ENCODE peak calls at places on chromosomes 1 and 21, in ten cellular contexts. One of them, this sample, is unnamed.
A peak's percentile ranks its signal among the peaks of the same experiment; 100 is the strongest.

GRCh38 chr1:234093741-234094140 is 189.3 kb downstream of the SLC35F3 start:
- DNase-seq in Calu3: no peak
- DNase-seq in psoas muscle: peak; percentile 38
- DNase-seq in PC-9: no peak
- DNase-seq in mammary epithelial cell: no peak
- DNase-seq in cardiac muscle cell: peak; percentile 9
- DNase-seq in body of pancreas: peak; percentile 5
- DNase-seq in Panc1: no peak
- DNase-seq in progenitor cell of endocrine pancreas: no peak
- DNase-seq in heart right ventricle: peak; percentile 26
- DNase-seq in this sample: no peak

GRCh38 chr1:94345148-94345721 is 73.0 kb upstream of the ABCD3 start:
- DNase-seq in Calu3: no peak
- DNase-seq in psoas muscle: no peak
- DNase-seq in PC-9: no peak
- DNase-seq in mammary epithelial cell: no peak
- DNase-seq in cardiac muscle cell: peak; percentile 32
- DNase-seq in body of pancreas: no peak
- DNase-seq in Panc1: no peak
- DNase-seq in progenitor cell of endocrine pancreas: no peak
- DNase-seq in heart right ventricle: no peak
- DNase-seq in this sample: no peak

GRCh38 chr1:238898856-238899255 is 487.5 kb upstream of the CHRM3 start:
- DNase-seq in Calu3: peak; percentile 76
- DNase-seq in psoas muscle: no peak
- DNase-seq in PC-9: no peak
- DNase-seq in mammary epithelial cell: peak; percentile 61
- DNase-seq in cardiac muscle cell: no peak
- DNase-seq in body of pancreas: no peak
- DNase-seq in Panc1: no peak
- DNase-seq in progenitor cell of endocrine pancreas: no peak
- DNase-seq in heart right ventricle: no peak
- DNase-seq in this sample: no peak

GRCh38 chr1:10671551-10672375 is 124.7 kb downstream of the CASZ1 start:
- DNase-seq in Calu3: no peak
- DNase-seq in psoas muscle: no peak
- DNase-seq in PC-9: no peak
- DNase-seq in mammary epithelial cell: no peak
- DNase-seq in cardiac muscle cell: no peak
- DNase-seq in body of pancreas: no peak
- DNase-seq in Panc1: no peak
- DNase-seq in progenitor cell of endocrine pancreas: no peak
- DNase-seq in heart right ventricle: no peak
- DNase-seq in this sample: no peak

GRCh38 chr1:89822999-89823628 is 2.3 kb downstream of the LRRC8D start:
- DNase-seq in Calu3: no peak
- DNase-seq in psoas muscle: no peak
- DNase-seq in PC-9: no peak
- DNase-seq in mammary epithelial cell: no peak
- DNase-seq in cardiac muscle cell: peak; percentile 86
- DNase-seq in body of pancreas: peak; percentile 33
- DNase-seq in Panc1: no peak
- DNase-seq in progenitor cell of endocrine pancreas: no peak
- DNase-seq in heart right ventricle: no peak
- DNase-seq in this sample: no peak

GRCh38 chr21:42456457-42456856 is 39.6 kb downstream of the RSPH1 start:
- DNase-seq in Calu3: no peak
- DNase-seq in psoas muscle: no peak
- DNase-seq in PC-9: no peak
- DNase-seq in mammary epithelial cell: peak; percentile 10
- DNase-seq in cardiac muscle cell: no peak
- DNase-seq in body of pancreas: no peak
- DNase-seq in Panc1: no peak
- DNase-seq in progenitor cell of endocrine pancreas: no peak
- DNase-seq in heart right ventricle: no peak
- DNase-seq in this sample: no peak

GRCh38 chr21:35525443-35525842 is 476.3 kb upstream of the RUNX1 start:
- DNase-seq in Calu3: no peak
- DNase-seq in psoas muscle: no peak
- DNase-seq in PC-9: no peak
- DNase-seq in mammary epithelial cell: peak; percentile 78
- DNase-seq in cardiac muscle cell: no peak
- DNase-seq in body of pancreas: no peak
- DNase-seq in Panc1: no peak
- DNase-seq in progenitor cell of endocrine pancreas: no peak
- DNase-seq in heart right ventricle: no peak
- DNase-seq in this sample: no peak

GRCh38 chr1:53821380-53821779 is 16.7 kb downstream of the NDC1 start:
- DNase-seq in Calu3: no peak
- DNase-seq in psoas muscle: no peak
- DNase-seq in PC-9: no peak
- DNase-seq in mammary epithelial cell: no peak
- DNase-seq in cardiac muscle cell: no peak
- DNase-seq in body of pancreas: no peak
- DNase-seq in Panc1: no peak
- DNase-seq in progenitor cell of endocrine pancreas: no peak
- DNase-seq in heart right ventricle: no peak
- DNase-seq in this sample: no peak

GRCh38 chr1:14181191-14181793 is 417.2 kb upstream of the KAZN start:
- DNase-seq in Calu3: no peak
- DNase-seq in psoas muscle: no peak
- DNase-seq in PC-9: no peak
- DNase-seq in mammary epithelial cell: peak; percentile 60
- DNase-seq in cardiac muscle cell: no peak
- DNase-seq in body of pancreas: no peak
- DNase-seq in Panc1: no peak
- DNase-seq in progenitor cell of endocrine pancreas: no peak
- DNase-seq in heart right ventricle: no peak
- DNase-seq in this sample: no peak

GRCh38 chr21:39084073-39084472 is 99.2 kb downstream of the PSMG1 start:
- DNase-seq in Calu3: no peak
- DNase-seq in psoas muscle: no peak
- DNase-seq in PC-9: no peak
- DNase-seq in mammary epithelial cell: no peak
- DNase-seq in cardiac muscle cell: no peak
- DNase-seq in body of pancreas: no peak
- DNase-seq in Panc1: no peak
- DNase-seq in progenitor cell of endocrine pancreas: no peak
- DNase-seq in heart right ventricle: no peak
- DNase-seq in this sample: no peak

GRCh38 chr1:11298390-11299224 is 25.6 kb downstream of the UBIAD1 start:
- DNase-seq in Calu3: no peak
- DNase-seq in psoas muscle: no peak
- DNase-seq in PC-9: no peak
- DNase-seq in mammary epithelial cell: no peak
- DNase-seq in cardiac muscle cell: no peak
- DNase-seq in body of pancreas: no peak
- DNase-seq in Panc1: no peak
- DNase-seq in progenitor cell of endocrine pancreas: no peak
- DNase-seq in heart right ventricle: no peak
- DNase-seq in this sample: no peak

GRCh38 chr1:178238722-178239510 is 145.0 kb downstream of the RASAL2 start:
- DNase-seq in Calu3: peak; percentile 41
- DNase-seq in psoas muscle: no peak
- DNase-seq in PC-9: peak; percentile 51
- DNase-seq in mammary epithelial cell: peak; percentile 99
- DNase-seq in cardiac muscle cell: peak; percentile 95
- DNase-seq in body of pancreas: no peak
- DNase-seq in Panc1: peak; percentile 96
- DNase-seq in progenitor cell of endocrine pancreas: no peak
- DNase-seq in heart right ventricle: no peak
- DNase-seq in this sample: no peak

DNA sequence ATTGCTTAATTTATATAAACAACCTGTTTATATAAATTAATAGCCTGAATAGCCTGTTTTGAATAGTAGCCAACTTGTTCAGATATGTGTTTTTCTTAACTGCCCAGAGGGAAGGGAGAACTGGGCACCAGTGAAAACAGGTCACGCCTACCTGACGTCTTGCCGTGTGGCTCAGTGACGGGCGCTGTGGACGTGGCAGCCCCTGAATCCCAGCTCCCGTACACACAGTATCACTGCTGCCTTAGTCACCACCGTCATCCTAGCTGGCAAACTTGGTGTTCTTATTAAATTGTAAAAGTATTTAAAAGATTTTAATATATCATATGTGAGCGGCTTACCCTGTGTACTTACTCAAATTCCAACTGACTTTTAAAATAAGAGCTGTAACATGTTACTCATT is 35.4 kb upstream of the TRAPPC10 start:
- DNase-seq in Calu3: no peak
- DNase-seq in psoas muscle: no peak
- DNase-seq in PC-9: no peak
- DNase-seq in mammary epithelial cell: no peak
- DNase-seq in cardiac muscle cell: no peak
- DNase-seq in body of pancreas: no peak
- DNase-seq in Panc1: no peak
- DNase-seq in progenitor cell of endocrine pancreas: no peak
- DNase-seq in heart right ventricle: no peak
- DNase-seq in this sample: no peak
- TF ChIP-seq CTCF in Calu3: no peak
- TF ChIP-seq CTCF in psoas muscle: no peak
- TF ChIP-seq CTCF in PC-9: no peak
- TF ChIP-seq CTCF in mammary epithelial cell: no peak
- TF ChIP-seq CTCF in cardiac muscle cell: no peak
- TF ChIP-seq CTCF in body of pancreas: no peak
- TF ChIP-seq CTCF in Panc1: no peak
- TF ChIP-seq CTCF in progenitor cell of endocrine pancreas: no peak
- TF ChIP-seq CTCF in heart right ventricle: no peak
- TF ChIP-seq CTCF in this sample: no peak

DNA sequence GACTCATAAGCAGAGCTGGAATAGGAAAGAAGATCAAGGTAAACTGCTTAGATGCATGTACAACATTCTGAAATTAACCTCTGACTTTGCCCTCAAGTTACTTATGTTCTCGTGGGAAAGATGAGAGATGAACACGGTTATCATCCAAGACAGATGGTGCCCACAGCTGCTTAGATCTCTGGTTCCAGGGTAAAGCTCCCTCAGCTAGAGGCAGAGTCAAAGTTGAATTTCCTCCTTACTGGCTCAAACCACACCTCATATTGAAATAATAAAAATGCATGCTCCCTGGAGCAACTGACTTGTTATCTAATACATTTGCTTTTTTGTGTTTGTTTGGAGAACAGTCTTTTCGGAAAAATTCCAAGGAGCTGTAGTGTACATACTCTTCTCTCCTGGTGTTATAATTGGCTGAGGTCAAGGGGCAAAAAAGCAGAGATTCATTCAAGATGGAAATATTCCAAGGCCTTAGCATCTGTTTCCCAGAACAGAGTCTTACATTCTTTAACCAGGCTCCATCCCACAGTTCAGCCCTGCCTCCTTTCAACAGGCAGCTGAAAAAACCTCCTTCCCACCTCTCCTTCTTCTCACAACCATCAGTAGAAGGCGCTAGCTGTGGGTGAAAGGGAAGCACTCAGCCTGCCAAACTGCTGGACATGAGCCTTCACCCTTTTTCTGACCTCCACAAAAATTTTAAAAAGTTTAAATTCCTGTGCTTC is 43.6 kb upstream of the FMO2 start:
- DNase-seq in Calu3: no peak
- DNase-seq in psoas muscle: peak; percentile 37
- DNase-seq in PC-9: no peak
- DNase-seq in mammary epithelial cell: no peak
- DNase-seq in cardiac muscle cell: peak; percentile 100
- DNase-seq in body of pancreas: peak; percentile 40
- DNase-seq in Panc1: no peak
- DNase-seq in progenitor cell of endocrine pancreas: no peak
- DNase-seq in heart right ventricle: peak; percentile 21
- DNase-seq in this sample: no peak
- TF ChIP-seq CTCF in Calu3: no peak
- TF ChIP-seq CTCF in psoas muscle: no peak
- TF ChIP-seq CTCF in PC-9: no peak
- TF ChIP-seq CTCF in mammary epithelial cell: peak; percentile 12
- TF ChIP-seq CTCF in cardiac muscle cell: peak; percentile 59
- TF ChIP-seq CTCF in body of pancreas: no peak
- TF ChIP-seq CTCF in Panc1: no peak
- TF ChIP-seq CTCF in progenitor cell of endocrine pancreas: no peak
- TF ChIP-seq CTCF in heart right ventricle: no peak
- TF ChIP-seq CTCF in this sample: no peak

GRCh38 chr1:38872401-38873026 is 634 bp downstream of the MYCBP start:
- DNase-seq in Calu3: no peak
- DNase-seq in psoas muscle: peak; percentile 23
- DNase-seq in PC-9: no peak
- DNase-seq in mammary epithelial cell: peak; percentile 17
- DNase-seq in cardiac muscle cell: peak; percentile 38
- DNase-seq in body of pancreas: peak; percentile 9
- DNase-seq in Panc1: no peak
- DNase-seq in progenitor cell of endocrine pancreas: no peak
- DNase-seq in heart right ventricle: no peak
- DNase-seq in this sample: no peak

GRCh38 chr1:38875811-38876210 is 2.7 kb upstream of the MYCBP start:
- DNase-seq in Calu3: no peak
- DNase-seq in psoas muscle: no peak
- DNase-seq in PC-9: no peak
- DNase-seq in mammary epithelial cell: no peak
- DNase-seq in cardiac muscle cell: no peak
- DNase-seq in body of pancreas: no peak
- DNase-seq in Panc1: no peak
- DNase-seq in progenitor cell of endocrine pancreas: no peak
- DNase-seq in heart right ventricle: no peak
- DNase-seq in this sample: no peak

GRCh38 chr1:38870996-38871395 is 2.2 kb downstream of the MYCBP start:
- DNase-seq in Calu3: no peak
- DNase-seq in psoas muscle: no peak
- DNase-seq in PC-9: no peak
- DNase-seq in mammary epithelial cell: no peak
- DNase-seq in cardiac muscle cell: no peak
- DNase-seq in body of pancreas: no peak
- DNase-seq in Panc1: no peak
- DNase-seq in progenitor cell of endocrine pancreas: no peak
- DNase-seq in heart right ventricle: no peak
- DNase-seq in this sample: no peak

GRCh38 chr1:38873027-38873969 is at the start of gene MYCBP:
- DNase-seq in Calu3: peak; percentile 97
- DNase-seq in psoas muscle: peak; percentile 95
- DNase-seq in PC-9: peak; percentile 99
- DNase-seq in mammary epithelial cell: peak; percentile 94
- DNase-seq in cardiac muscle cell: peak; percentile 97
- DNase-seq in body of pancreas: peak; percentile 97
- DNase-seq in Panc1: peak; percentile 85
- DNase-seq in progenitor cell of endocrine pancreas: peak; percentile 94
- DNase-seq in heart right ventricle: peak; percentile 97
- DNase-seq in this sample: peak; percentile 94
- TF ChIP-seq CTCF in Calu3: no peak
- TF ChIP-seq CTCF in psoas muscle: peak; percentile 11
- TF ChIP-seq CTCF in PC-9: peak; percentile 37
- TF ChIP-seq CTCF in mammary epithelial cell: no peak
- TF ChIP-seq CTCF in cardiac muscle cell: no peak
- TF ChIP-seq CTCF in body of pancreas: no peak
- TF ChIP-seq CTCF in Panc1: no peak
- TF ChIP-seq CTCF in progenitor cell of endocrine pancreas: peak; percentile 25
- TF ChIP-seq CTCF in heart right ventricle: peak; percentile 24
- TF ChIP-seq CTCF in this sample: peak; percentile 21

DNA sequence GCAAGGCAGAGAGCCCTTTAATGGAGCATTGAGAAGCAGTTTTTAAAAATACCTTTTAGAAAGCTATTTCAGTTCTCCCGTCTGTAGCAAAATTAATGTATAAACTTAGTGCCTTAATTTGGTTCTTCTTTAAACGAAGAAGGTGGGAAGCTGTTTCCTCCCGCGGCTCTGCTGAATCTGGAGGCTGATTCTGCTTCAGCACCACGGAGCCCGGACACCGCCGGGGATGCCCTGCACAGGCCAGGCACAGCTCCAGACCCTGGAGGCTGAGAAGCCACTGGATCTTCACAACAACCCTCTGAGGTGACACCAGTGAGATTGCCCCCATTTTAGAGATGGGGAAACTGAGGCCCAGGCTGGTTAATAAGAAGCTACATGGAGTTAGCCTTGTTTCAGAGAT is 175.8 kb upstream of the VAMP3 start:
- DNase-seq in Calu3: no peak
- DNase-seq in psoas muscle: no peak
- DNase-seq in PC-9: no peak
- DNase-seq in mammary epithelial cell: no peak
- DNase-seq in cardiac muscle cell: no peak
- DNase-seq in body of pancreas: no peak
- DNase-seq in Panc1: no peak
- DNase-seq in progenitor cell of endocrine pancreas: no peak
- DNase-seq in heart right ventricle: no peak
- DNase-seq in this sample: no peak
- TF ChIP-seq CTCF in Calu3: no peak
- TF ChIP-seq CTCF in psoas muscle: no peak
- TF ChIP-seq CTCF in PC-9: no peak
- TF ChIP-seq CTCF in mammary epithelial cell: no peak
- TF ChIP-seq CTCF in cardiac muscle cell: no peak
- TF ChIP-seq CTCF in body of pancreas: no peak
- TF ChIP-seq CTCF in Panc1: no peak
- TF ChIP-seq CTCF in progenitor cell of endocrine pancreas: no peak
- TF ChIP-seq CTCF in heart right ventricle: no peak
- TF ChIP-seq CTCF in this sample: no peak

This sample was measured in neural crest cell.